ENCODE peak calls at places on chromosome 2, in ten cellular contexts. T is fibroblast of mammary gland, Z is right cardiac atrium, D is bronchial epithelial cell, E is breast epithelium, Y is endodermal cell, O is HCT116, M is upper lobe of right lung, H is A549, N is IMR-90. P is an unnamed sample.

GRCh38 chr2:68715353-68716041 is 19.1 kb upstream of the ARHGAP25 start:
- DNase-seq in Y (peak; percentile 93), T (peak; percentile 56), M (peak; percentile 71), Z (peak; percentile 70), H (peak; percentile 81), E (peak; percentile 38), O (peak; percentile 62), N (peak; percentile 38), D (peak; percentile 66), P (peak; percentile 55)

GRCh38 chr2:227884511-227884947 is 13.1 kb downstream of the DAW1 start:
- DNase-seq in O (peak; percentile 73), M (peak; percentile 89), T (peak; percentile 75), N (peak; percentile 72), Z (peak; percentile 85), E (no peak), H (peak; percentile 79), Y (peak; percentile 97), D (peak; percentile 64), P (peak; percentile 77)

GRCh38 chr2:121185571-121186074 is 99.4 kb downstream of the TFCP2L1 start:
- DNase-seq in M (no peak), H (no peak), Y (no peak), Z (no peak), E (peak; percentile 96), N (no peak), D (peak; percentile 34), O (peak; percentile 8), T (no peak), P (no peak)

GRCh38 chr2:217890445-217890844 is 112.3 kb downstream of the TNS1 start:
- DNase-seq in Z (peak; percentile 80), D (peak; percentile 21), M (peak; percentile 48), H (peak; percentile 33), O (no peak), Y (no peak), N (peak; percentile 93), T (peak; percentile 94), E (no peak), P (peak; percentile 93)

GRCh38 chr2:204665244-204665643 is 120.0 kb downstream of the PARD3B start:
- DNase-seq in O (no peak), D (peak; percentile 55), T (peak; percentile 30), E (no peak), M (no peak), N (peak; percentile 60), Z (no peak), Y (no peak), H (peak; percentile 67), P (peak; percentile 58)

GRCh38 chr2:53559302-53559967 is 208.2 kb upstream of the CHAC2 start:
- DNase-seq in M (no peak), Y (no peak), T (no peak), O (peak; percentile 77), Z (no peak), D (peak; percentile 91), H (peak; percentile 62), N (no peak), E (no peak), P (no peak)

GRCh38 chr2:76251342-76251741 is 540.6 kb upstream of the GCFC2 start:
- DNase-seq in M (no peak), D (no peak), E (no peak), T (no peak), N (no peak), Z (no peak), O (no peak), Y (no peak), H (no peak), P (no peak)

GRCh38 chr2:11146076-11146475 is 9.2 kb upstream of the SLC66A3 start:
- DNase-seq in H (no peak), M (no peak), Z (no peak), T (no peak), Y (no peak), O (no peak), E (no peak), N (no peak), D (no peak), P (no peak)

GRCh38 chr2:240245706-240246105 is 105.2 kb upstream of the OTOS start:
- DNase-seq in H (no peak), N (peak; percentile 27), D (no peak), T (peak; percentile 67), M (no peak), E (no peak), O (no peak), Z (peak; percentile 66), Y (no peak), P (peak; percentile 25)

GRCh38 chr2:62236499-62236898 is 40.6 kb downstream of the B3GNT2 start:
- DNase-seq in D (no peak), Y (no peak), E (no peak), M (no peak), T (no peak), N (no peak), H (no peak), O (no peak), Z (no peak), P (no peak)

GRCh38 chr2:42973771-42974170 is 181.4 kb upstream of the HAAO start:
- DNase-seq in O (no peak), Y (no peak), E (no peak), D (no peak), M (peak; percentile 44), Z (no peak), H (no peak), T (peak; percentile 46), N (no peak), P (no peak)

GRCh38 chr2:42974697-42975357 is 182.4 kb upstream of the HAAO start:
- DNase-seq in D (peak; percentile 15), N (peak; percentile 63), O (peak; percentile 6), M (peak; percentile 85), Z (peak; percentile 93), E (peak; percentile 64), T (peak; percentile 66), H (peak; percentile 64), Y (peak; percentile 95), P (peak; percentile 69)

GRCh38 chr2:42976400-42976799 is 184.0 kb upstream of the HAAO start:
- DNase-seq in D (no peak), Y (no peak), T (no peak), H (no peak), E (no peak), Z (no peak), N (no peak), M (peak; percentile 55), O (no peak), P (no peak)

GRCh38 chr2:42974303-42974696 is 181.9 kb upstream of the HAAO start:
- DNase-seq in M (peak; percentile 27), O (no peak), T (no peak), N (no peak), Y (no peak), D (no peak), Z (no peak), E (no peak), H (no peak), P (no peak)

GRCh38 chr2:42975358-42975717 is 183.0 kb upstream of the HAAO start:
- DNase-seq in D (no peak), T (no peak), M (no peak), H (no peak), O (no peak), Y (no peak), Z (no peak), E (no peak), N (no peak), P (no peak)
- H3K4me3 ChIP-seq in D (no peak overlapping the region), T (peak overlapping the region; percentile 29), M (peak overlapping the region; percentile 32), H (peak overlapping the region; percentile 31), O (no peak overlapping the region), Y (no peak overlapping the region), Z (peak overlapping the region; percentile 33), E (peak overlapping the region; percentile 64), N (peak overlapping the region; percentile 15), P (peak overlapping the region; percentile 28)

GRCh38 chr2:150482111-150482510 is 5.4 kb downstream of the RND3 start:
- DNase-seq in E (no peak), O (no peak), Y (no peak), N (no peak), H (no peak), T (no peak), D (no peak), M (no peak), Z (no peak), P (no peak)
- H3K4me3 ChIP-seq in E (peak overlapping the region; percentile 93), O (no peak overlapping the region), Y (no peak overlapping the region), N (peak overlapping the region; percentile 26), H (peak overlapping the region; percentile 84), T (no peak overlapping the region), D (no peak overlapping the region), M (no peak overlapping the region), Z (no peak overlapping the region), P (no peak overlapping the region)

GRCh38 chr2:36337354-36337753 is 18.2 kb upstream of the CRIM1 start:
- DNase-seq in H (no peak), Z (no peak), D (no peak), O (no peak), M (no peak), Y (no peak), N (no peak), T (no peak), E (no peak), P (no peak)

GRCh38 chr2:36338827-36339145 is 16.8 kb upstream of the CRIM1 start:
- DNase-seq in M (no peak), Z (no peak), T (no peak), N (peak; percentile 59), H (peak; percentile 48), E (no peak), O (no peak), Y (no peak), D (peak; percentile 58), P (peak; percentile 30)

GRCh38 chr2:36336321-36336720 is 19.3 kb upstream of the CRIM1 start:
- DNase-seq in N (no peak), O (no peak), H (no peak), E (no peak), Y (no peak), D (no peak), M (no peak), Z (no peak), T (no peak), P (no peak)

GRCh38 chr2:36339819-36340218 is 15.8 kb upstream of the CRIM1 start:
- DNase-seq in Y (no peak), M (no peak), Z (no peak), T (no peak), D (no peak), O (no peak), N (peak; percentile 55), H (no peak), E (no peak), P (peak; percentile 52)

DNA sequence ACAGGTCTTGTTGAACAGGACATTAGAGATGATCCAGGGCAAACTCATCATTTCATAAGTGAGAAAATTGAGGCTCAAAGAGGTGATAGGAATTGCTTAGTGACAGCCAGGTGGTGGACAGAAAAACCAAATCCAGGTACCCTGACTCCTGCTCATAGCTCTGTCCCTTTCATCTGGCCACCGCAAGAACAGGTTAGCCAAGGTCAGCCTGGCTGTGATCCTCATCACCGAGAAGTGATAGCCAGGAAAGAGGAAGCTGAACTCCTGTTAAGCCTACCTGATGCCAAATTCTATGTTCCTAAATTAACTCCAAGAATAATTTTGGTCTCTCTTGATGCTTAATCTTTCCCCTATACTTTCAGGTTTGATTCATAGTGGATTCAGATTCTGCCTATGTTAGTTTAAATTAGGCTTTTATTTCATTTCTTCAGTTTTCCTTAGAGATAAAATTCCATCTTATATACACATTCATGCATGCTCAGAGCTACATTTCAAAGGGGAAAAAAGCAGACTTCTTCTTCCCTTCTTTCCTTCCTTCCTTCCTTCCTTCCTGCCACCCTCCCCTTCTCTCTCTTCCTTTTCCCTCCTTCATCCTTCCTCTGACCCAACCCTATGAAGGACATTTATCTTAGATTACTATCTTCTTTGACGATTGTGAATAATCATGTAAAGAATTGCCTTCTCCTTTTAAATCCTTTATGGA is 17.3 kb upstream of the CRIM1 start:
- DNase-seq in D (no peak), E (no peak), M (no peak), Z (no peak), T (no peak), N (no peak), O (no peak), Y (no peak), H (no peak), P (no peak)
- H3K4me3 ChIP-seq in D (no peak overlapping the region), E (no peak overlapping the region), M (no peak overlapping the region), Z (no peak overlapping the region), T (no peak overlapping the region), N (no peak overlapping the region), O (peak overlapping the region; percentile 12), Y (no peak overlapping the region), H (no peak overlapping the region), P (no peak overlapping the region)

GRCh38 chr2:236177604-236177966 is 9.4 kb upstream of the GBX2 start:
- DNase-seq in M (peak; percentile 69), D (no peak), Z (peak; percentile 71), O (peak; percentile 70), Y (peak; percentile 93), E (no peak), T (peak; percentile 37), N (peak; percentile 16), H (peak; percentile 89), P (peak; percentile 39)
- H3K4me3 ChIP-seq in M (no peak overlapping the region), D (no peak overlapping the region), Z (no peak overlapping the region), O (peak overlapping the region; percentile 55), Y (no peak overlapping the region), E (peak overlapping the region; percentile 51), T (no peak overlapping the region), N (no peak overlapping the region), H (peak overlapping the region; percentile 70), P (no peak overlapping the region)

P was measured in cardiac fibroblast.